ENCODE peak calls at places on chromosomes 2 and 18, in ten cellular contexts. Q, T, V, S, X, R, D, P, O and L are unnamed samples.

GRCh38 chr2:45922577-45922988 is 271.1 kb downstream of the PRKCE start:
- DNase-seq in Q (peak), T (no peak), V (peak), S (no peak), X (peak), R (no peak), D (peak), P (no peak), O (no peak), L (no peak)

GRCh38 chr18:24426398-24427294 is at the start of gene IMPACT:
- DNase-seq in Q (peak), T (peak), V (peak), S (no peak), X (peak), R (peak), D (peak), P (peak), O (peak), L (peak)

GRCh38 chr18:58135806-58136331 is 91.8 kb downstream of the NEDD4L start:
- DNase-seq in Q (peak), T (no peak), V (peak), S (peak), X (peak), R (peak), D (peak), P (no peak), O (peak), L (peak)

GRCh38 chr2:85796046-85796548 is 42.3 kb downstream of the ATOH8 start:
- DNase-seq in Q (no peak), T (no peak), V (no peak), S (no peak), X (no peak), R (no peak), D (no peak), P (no peak), O (no peak), L (no peak)

GRCh38 chr18:62778976-62779869 is 63.9 kb downstream of the PHLPP1 start:
- DNase-seq in Q (no peak), T (no peak), V (no peak), S (no peak), X (peak), R (no peak), D (no peak), P (no peak), O (no peak), L (no peak)

GRCh38 chr2:96507957-96508520 is 2.9 kb upstream of the NEURL3 start:
- DNase-seq in Q (peak), T (peak), V (peak), S (peak), X (peak), R (peak), D (peak), P (peak), O (peak), L (peak)

GRCh38 chr2:54691439-54692135 is 31.9 kb upstream of the EML6 start:
- DNase-seq in Q (no peak), T (no peak), V (no peak), S (no peak), X (peak), R (no peak), D (no peak), P (no peak), O (no peak), L (no peak)

GRCh38 chr2:64284751-64285150 is 140.5 kb upstream of the PELI1 start:
- DNase-seq in Q (no peak), T (no peak), V (no peak), S (no peak), X (no peak), R (no peak), D (no peak), P (no peak), O (no peak), L (no peak)

GRCh38 chr2:26466662-26467310 is 11.1 kb downstream of the OTOF start:
- DNase-seq in Q (no peak), T (no peak), V (no peak), S (no peak), X (no peak), R (no peak), D (no peak), P (no peak), O (no peak), L (no peak)

GRCh38 chr2:170846318-170846717 is 29.6 kb downstream of the GAD1 start:
- DNase-seq in Q (no peak), T (no peak), V (no peak), S (no peak), X (no peak), R (no peak), D (no peak), P (no peak), O (no peak), L (no peak)

GRCh38 chr2:159130302-159130701 is 156.2 kb downstream of the WDSUB1 start:
- DNase-seq in Q (no peak), T (no peak), V (no peak), S (no peak), X (no peak), R (no peak), D (no peak), P (no peak), O (no peak), L (no peak)